ENCODE peak calls at places on chromosomes 3 and 15, in seven cellular contexts. E is H1, F is HCT116, Z is GM12878, S is K562, O is HepG2, A is SK-N-SH. K is an unnamed sample.
A peak's percentile ranks its signal among the peaks of the same experiment; 100 is the strongest.

GRCh38 chr3:169665264-169666078 is 2.0 kb upstream of the MECOM start:
- DNase-seq in E (no peak), F (no peak), Z (no peak), S (peak; percentile 12), O (no peak), A (peak; percentile 21), K (peak; percentile 42)

GRCh38 chr3:53194218-53195065 is 33.4 kb downstream of the PRKCD start:
- DNase-seq in E (no peak), F (no peak), Z (no peak), S (no peak), O (no peak), A (peak; percentile 30), K (peak; percentile 39)

GRCh38 chr15:48823237-48823636 is 12.4 kb upstream of the CEP152 start:
- DNase-seq in E (peak; percentile 36), F (no peak), Z (no peak), S (no peak), O (no peak), A (no peak), K (no peak)

GRCh38 chr3:170780955-170781354 is 89.0 kb downstream of the RPL22L1 start:
- DNase-seq in E (no peak), F (no peak), Z (no peak), S (no peak), O (no peak), A (no peak), K (no peak)

GRCh38 chr15:64107337-64107736 is 11.6 kb downstream of the SNX1 start:
- DNase-seq in E (no peak), F (no peak), Z (no peak), S (no peak), O (no peak), A (no peak), K (no peak)

GRCh38 chr15:62969442-62970089 is 73.0 kb upstream of the TPM1 start:
- DNase-seq in E (no peak), F (no peak), Z (no peak), S (no peak), O (no peak), A (no peak), K (no peak)

GRCh38 chr3:61776390-61776789 is 215.0 kb downstream of the PTPRG start:
- DNase-seq in E (no peak), F (no peak), Z (no peak), S (no peak), O (no peak), A (no peak), K (no peak)

GRCh38 chr15:75229191-75230015 is 27.7 kb downstream of the C15orf39 start:
- DNase-seq in E (no peak), F (no peak), Z (no peak), S (no peak), O (no peak), A (no peak), K (no peak)

GRCh38 chr3:49131040-49131439 is 1.8 kb downstream of the LAMB2 start:
- DNase-seq in E (no peak), F (no peak), Z (no peak), S (no peak), O (no peak), A (no peak), K (no peak)

GRCh38 chr3:157452097-157452496 is 15.4 kb downstream of the PTX3 start:
- DNase-seq in E (no peak), F (no peak), Z (no peak), S (no peak), O (no peak), A (no peak), K (peak; percentile 54)

GRCh38 chr3:46017720-46018119 is 9.6 kb downstream of the XCR1 start:
- DNase-seq in E (no peak), F (no peak), Z (no peak), S (no peak), O (no peak), A (no peak), K (no peak)

GRCh38 chr3:56845505-56845904 is 43.8 kb upstream of the ARHGEF3 start:
- DNase-seq in E (no peak), F (no peak), Z (no peak), S (no peak), O (no peak), A (no peak), K (no peak)

GRCh38 chr15:99511529-99511864 is 54.3 kb upstream of the MEF2A start:
- DNase-seq in E (no peak), F (no peak), Z (no peak), S (no peak), O (no peak), A (no peak), K (peak; percentile 93)

GRCh38 chr3:74269689-74270088 is 344.8 kb downstream of the CNTN3 start:
- DNase-seq in E (no peak), F (no peak), Z (no peak), S (no peak), O (no peak), A (no peak), K (no peak)

GRCh38 chr15:74787251-74788041 is 5.6 kb downstream of the CSK start:
- DNase-seq in E (no peak), F (no peak), Z (peak; percentile 97), S (peak; percentile 70), O (no peak), A (peak; percentile 69), K (no peak)

GRCh38 chr15:44296625-44297524 is 8.4 kb downstream of the GOLM2 start:
- DNase-seq in E (no peak), F (peak; percentile 40), Z (no peak), S (peak; percentile 80), O (peak; percentile 5), A (no peak), K (peak; percentile 18)

GRCh38 chr3:143590660-143591059 is 257.6 kb downstream of the SLC9A9 start:
- DNase-seq in E (no peak), F (no peak), Z (no peak), S (peak; percentile 52), O (no peak), A (no peak), K (peak; percentile 9)

GRCh38 chr3:38468811-38469210 is 15.1 kb downstream of the ACVR2B start:
- DNase-seq in E (no peak), F (no peak), Z (no peak), S (no peak), O (no peak), A (no peak), K (no peak)

GRCh38 chr3:105354429-105354828 is 12.3 kb upstream of the ALCAM start:
- DNase-seq in E (no peak), F (no peak), Z (no peak), S (no peak), O (no peak), A (no peak), K (no peak)

GRCh38 chr3:13188975-13189374 is 115.7 kb upstream of the IQSEC1 start:
- DNase-seq in E (no peak), F (no peak), Z (no peak), S (no peak), O (no peak), A (no peak), K (no peak)

GRCh38 chr15:35427091-35427490 is 118.9 kb downstream of the DPH6 start:
- DNase-seq in E (no peak), F (no peak), Z (no peak), S (no peak), O (no peak), A (no peak), K (peak; percentile 90)

DNA sequence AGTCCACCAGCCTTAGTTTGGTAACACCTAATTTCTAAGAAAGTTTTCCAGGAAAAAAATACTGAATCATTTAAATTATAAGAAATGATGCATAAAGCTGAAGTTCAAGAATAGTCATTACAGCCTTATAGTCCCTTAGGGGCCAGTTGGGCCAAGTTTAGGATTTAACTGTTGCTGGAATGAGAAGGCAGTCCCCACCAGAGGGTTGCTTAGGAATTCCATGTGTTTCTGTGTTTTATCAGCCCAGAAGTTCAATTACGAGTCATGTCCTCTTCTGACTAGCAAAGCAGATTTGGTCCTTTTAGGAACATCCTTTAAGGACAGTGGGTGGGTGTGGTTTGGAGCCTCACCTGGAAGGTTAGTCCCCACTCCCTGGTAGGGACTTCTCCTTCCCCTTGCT is 57.0 kb upstream of the NR2E3 start:
- DNase-seq in E (no peak), F (no peak), Z (no peak), S (no peak), O (no peak), A (no peak), K (peak; percentile 8)
- H3K9ac ChIP-seq in E (no peak overlapping the region), F (no peak overlapping the region), Z (no peak overlapping the region), S (no peak overlapping the region), O (no peak overlapping the region), A (peak overlapping the region; percentile 27), K (no peak overlapping the region)

GRCh38 chr3:23450806-23451205 is 247.7 kb downstream of the UBE2E2 start:
- DNase-seq in E (no peak), F (no peak), Z (no peak), S (no peak), O (no peak), A (no peak), K (no peak)
- H2AFZ ChIP-seq in E (no peak overlapping the region), F (no peak overlapping the region), Z (no peak overlapping the region), S (no peak overlapping the region), O (no peak overlapping the region), A (no peak overlapping the region), K (no peak overlapping the region)

DNA sequence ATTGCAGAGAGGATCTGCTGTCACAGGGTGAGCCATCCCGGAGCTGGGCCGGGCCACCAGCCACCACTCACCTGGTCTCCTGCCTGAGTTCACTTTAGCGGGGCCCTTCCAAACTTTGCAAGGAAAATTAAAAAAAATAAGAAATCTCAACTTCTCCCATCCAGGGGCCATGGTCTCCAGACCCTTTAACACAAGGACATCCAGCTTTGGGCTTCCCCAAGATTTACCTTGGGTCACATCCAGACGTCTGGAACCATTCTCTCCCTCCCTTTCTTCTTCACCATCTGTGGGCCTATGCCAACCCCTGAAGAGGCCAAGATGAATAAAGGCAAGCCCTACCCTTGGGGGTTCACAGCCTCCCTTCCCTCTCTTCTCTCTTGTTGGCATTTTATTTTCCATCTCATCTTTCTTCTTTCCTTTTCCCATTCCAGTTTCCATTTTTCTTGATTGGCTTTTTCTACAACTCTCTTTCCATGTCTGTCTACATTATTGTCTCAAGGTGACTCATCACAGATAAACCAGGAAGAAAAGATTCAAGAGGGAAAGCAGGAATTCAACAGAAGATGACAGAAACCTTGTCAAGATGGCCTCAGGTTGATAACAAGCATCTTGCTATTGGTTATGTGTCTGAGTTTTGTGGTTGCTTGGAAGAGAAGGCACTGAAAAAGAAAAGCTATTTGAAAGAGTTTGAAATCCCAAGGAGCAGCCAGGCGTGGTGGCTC is 49.5 kb downstream of the ITGA11 start:
- DNase-seq in E (no peak), F (no peak), Z (no peak), S (no peak), O (no peak), A (no peak), K (no peak)
- TF ChIP-seq MAX in E (no peak), F (no peak), Z (no peak), S (no peak), O (no peak), A (no peak), K (no peak)

GRCh38 chr3:126679831-126680677 is 24.0 kb upstream of the CHCHD6 start:
- DNase-seq in E (no peak), F (no peak), Z (no peak), S (no peak), O (no peak), A (peak; percentile 76), K (no peak)
- H3K9ac ChIP-seq in E (no peak overlapping the region), F (no peak overlapping the region), Z (no peak overlapping the region), S (no peak overlapping the region), O (no peak overlapping the region), A (no peak overlapping the region), K (no peak overlapping the region)